ENCODE peak calls at places on chromosomes 16 and 17, in four cellular contexts. N is sigmoid colon, O is stomach, L is transverse colon. K is an unnamed sample.
A peak's percentile ranks its signal among the peaks of the same experiment; 100 is the strongest.

GRCh38 chr16:51392651-51393187 is 241.6 kb upstream of the SALL1 start:
- DNase-seq in N (no peak), O (no peak), L (no peak), K (no peak)

GRCh38 chr17:15479697-15480096 is 12.3 kb upstream of the CDRT4 start:
- DNase-seq in N (peak; percentile 14), O (no peak), L (no peak), K (no peak)

GRCh38 chr16:20315764-20316163 is 11.5 kb downstream of the GP2 start:
- DNase-seq in N (no peak), O (no peak), L (no peak), K (no peak)

GRCh38 chr17:70405492-70406220 is 236.3 kb downstream of the KCNJ2 start:
- DNase-seq in N (no peak), O (no peak), L (no peak), K (no peak)

GRCh38 chr17:18039535-18040286 is 503 bp downstream of the GID4 start:
- DNase-seq in N (peak; percentile 74), O (peak; percentile 56), L (peak; percentile 41), K (peak; percentile 34)

GRCh38 chr17:58100506-58100905 is 17.3 kb downstream of the DYNLL2 start:
- DNase-seq in N (no peak), O (no peak), L (no peak), K (no peak)

GRCh38 chr16:11679250-11679649 is 11.0 kb downstream of the SNN start:
- DNase-seq in N (peak; percentile 80), O (no peak), L (no peak), K (no peak)

GRCh38 chr17:37359682-37360188 is 16.1 kb upstream of the C17orf78 start:
- DNase-seq in N (peak; percentile 67), O (no peak), L (peak; percentile 8), K (no peak)

GRCh38 chr17:49521521-49522185 is 26.6 kb downstream of the NGFR start:
- DNase-seq in N (no peak), O (no peak), L (no peak), K (peak; percentile 3)

GRCh38 chr16:83137326-83137770 is 510.6 kb downstream of the CDH13 start:
- DNase-seq in N (no peak), O (peak; percentile 28), L (peak; percentile 18), K (no peak)

GRCh38 chr16:53872248-53873221 is 168.6 kb downstream of the FTO start:
- DNase-seq in N (no peak), O (no peak), L (no peak), K (no peak)

GRCh38 chr16:51133130-51133529 is 17.9 kb downstream of the SALL1 start:
- DNase-seq in N (no peak), O (no peak), L (no peak), K (no peak)

GRCh38 chr17:2695961-2696760 is 15.4 kb downstream of the CLUH start:
- DNase-seq in N (peak; percentile 68), O (peak; percentile 16), L (peak; percentile 3), K (peak; percentile 22)

GRCh38 chr17:47727704-47728036 is 5.4 kb upstream of the TBX21 start:
- DNase-seq in N (no peak), O (no peak), L (no peak), K (no peak)

GRCh38 chr16:74623214-74623842 is 16.4 kb upstream of the GLG1 start:
- DNase-seq in N (no peak), O (peak; percentile 7), L (no peak), K (no peak)

GRCh38 chr16:10949424-10949970 is 5.1 kb downstream of the CLEC16A start:
- DNase-seq in N (no peak), O (no peak), L (peak; percentile 28), K (no peak)

GRCh38 chr16:75263963-75264445 is 12.6 kb upstream of the BCAR1 start:
- DNase-seq in N (peak; percentile 75), O (no peak), L (peak; percentile 28), K (no peak)

GRCh38 chr16:25012525-25012991 is 2.6 kb downstream of the ARHGAP17 start:
- DNase-seq in N (no peak), O (no peak), L (peak; percentile 59), K (no peak)

GRCh38 chr16:3256146-3256875 is at the start of gene MEFV:
- DNase-seq in N (no peak), O (no peak), L (peak; percentile 9), K (no peak)

GRCh38 chr17:44354582-44355309 is 8.9 kb downstream of the FAM171A2 start:
- DNase-seq in N (no peak), O (no peak), L (peak; percentile 69), K (peak; percentile 70)

GRCh38 chr16:46789499-46790414 is 41.2 kb downstream of the C16orf87 start:
- DNase-seq in N (peak; percentile 82), O (peak; percentile 82), L (peak; percentile 83), K (peak; percentile 66)

GRCh38 chr16:89094252-89094901 is 725 bp downstream of the ACSF3 start:
- DNase-seq in N (no peak), O (no peak), L (peak; percentile 39), K (no peak)

GRCh38 chr16:82152192-82152591 is 17.8 kb downstream of the MPHOSPH6 start:
- DNase-seq in N (no peak), O (no peak), L (no peak), K (no peak)

GRCh38 chr17:69500911-69501429 is 86.5 kb downstream of the MAP2K6 start:
- DNase-seq in N (no peak), O (no peak), L (peak; percentile 27), K (no peak)

GRCh38 chr16:83272201-83272600 is 535.6 kb upstream of the HSBP1 start:
- DNase-seq in N (no peak), O (no peak), L (no peak), K (no peak)

GRCh38 chr16:88383401-88384221 is 852 bp downstream of the ZNF469 start:
- DNase-seq in N (peak; percentile 71), O (peak; percentile 43), L (no peak), K (no peak)

GRCh38 chr17:82489851-82490511 is 29.6 kb upstream of the FOXK2 start:
- DNase-seq in N (no peak), O (no peak), L (no peak), K (no peak)

GRCh38 chr16:77919761-77920415 is 102.5 kb upstream of the CLEC3A start:
- DNase-seq in N (no peak), O (no peak), L (no peak), K (no peak)

GRCh38 chr16:28189237-28189636 is 22.5 kb downstream of the XPO6 start:
- DNase-seq in N (no peak), O (no peak), L (no peak), K (no peak)

GRCh38 chr16:35797811-35798210 is 2338.4 kb downstream of the TP53TG3F start:
- DNase-seq in N (no peak), O (no peak), L (no peak), K (no peak)

GRCh38 chr17:77809814-77810213 is 148.7 kb upstream of the TNRC6C start:
- DNase-seq in N (no peak), O (no peak), L (no peak), K (no peak)

GRCh38 chr17:31061678-31062077 is 33.1 kb upstream of the NF1 start:
- DNase-seq in N (no peak), O (no peak), L (no peak), K (no peak)

GRCh38 chr16:35798885-35799426 is 2339.5 kb downstream of the TP53TG3F start:
- DNase-seq in N (no peak), O (no peak), L (no peak), K (no peak)

GRCh38 chr17:78967782-78968362 is 11.9 kb downstream of the LGALS3BP start:
- DNase-seq in N (no peak), O (no peak), L (no peak), K (no peak)

GRCh38 chr17:64161380-64161779 is 31.4 kb upstream of the ERN1 start:
- DNase-seq in N (no peak), O (no peak), L (no peak), K (no peak)

GRCh38 chr16:81189100-81189664 is 49.3 kb upstream of the BCO1 start:
- DNase-seq in N (peak; percentile 91), O (peak; percentile 69), L (peak; percentile 50), K (no peak)

GRCh38 chr16:50591800-50592771 is 43.9 kb downstream of the NKD1 start:
- DNase-seq in N (peak; percentile 92), O (peak; percentile 37), L (peak; percentile 30), K (no peak)

GRCh38 chr16:74709477-74709877 is 8.8 kb upstream of the MLKL start:
- DNase-seq in N (peak; percentile 85), O (peak; percentile 88), L (peak; percentile 87), K (peak; percentile 59)

DNA sequence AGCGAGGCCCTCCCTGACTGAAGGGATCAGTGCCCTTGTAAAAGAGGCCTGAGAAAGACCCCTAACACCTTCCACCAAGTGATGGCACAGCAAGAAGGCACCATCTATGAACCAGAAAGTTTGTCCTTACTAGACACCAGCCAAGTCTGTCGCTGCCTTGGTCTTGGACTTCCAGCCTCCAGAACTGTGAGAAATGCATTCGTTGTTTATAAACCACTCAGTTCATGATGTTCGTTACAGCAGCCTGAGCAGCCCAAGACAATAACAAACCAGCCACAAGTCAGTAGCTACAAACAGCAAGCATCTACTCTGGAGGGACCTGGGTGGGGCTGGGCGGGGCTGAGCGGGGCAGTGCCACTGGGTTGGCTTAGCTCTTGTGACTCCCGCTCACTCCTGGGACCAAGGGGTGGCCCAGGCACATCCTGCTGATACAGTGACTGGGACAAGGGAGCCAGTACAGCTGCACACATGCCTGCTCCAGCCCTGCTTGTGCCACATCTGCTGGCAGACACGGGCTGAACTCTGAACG is 234.9 kb downstream of the IRF8 start:
- DNase-seq in N (no peak), O (no peak), L (no peak), K (no peak)
- TF ChIP-seq POLR2A in N (no peak), O (no peak), L (no peak), K (no peak)

DNA sequence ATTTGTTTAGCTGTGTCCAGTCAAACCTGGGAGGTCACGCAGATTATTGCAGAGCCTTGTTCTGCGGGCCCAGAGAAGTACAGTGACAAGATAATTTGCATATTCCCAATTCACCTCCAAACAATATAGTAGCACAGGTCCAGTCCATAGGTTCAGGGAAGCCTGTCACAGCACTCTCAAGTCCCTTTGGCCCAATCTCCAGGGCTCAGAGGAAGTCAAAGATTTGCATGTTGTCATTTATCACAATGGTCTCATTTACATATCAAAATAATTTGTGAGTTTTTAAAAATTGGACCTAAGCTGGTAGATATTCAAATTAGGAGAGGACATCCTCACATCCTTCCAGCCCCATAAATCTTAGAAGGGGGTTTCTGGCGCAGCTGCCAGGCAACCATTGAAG is 11.9 kb downstream of the ZBTB4 start:
- DNase-seq in N (no peak), O (no peak), L (no peak), K (no peak)
- TF ChIP-seq POLR2AphosphoS5 in N (no peak), O (no peak), L (no peak), K (no peak)

GRCh38 chr17:4998027-4998665 is 396 bp downstream of the KIF1C start:
- DNase-seq in N (peak; percentile 83), O (peak; percentile 58), L (peak; percentile 23), K (peak; percentile 62)
- TF ChIP-seq POLR2A in N (no peak), O (no peak), L (peak; percentile 5), K (no peak)

DNA sequence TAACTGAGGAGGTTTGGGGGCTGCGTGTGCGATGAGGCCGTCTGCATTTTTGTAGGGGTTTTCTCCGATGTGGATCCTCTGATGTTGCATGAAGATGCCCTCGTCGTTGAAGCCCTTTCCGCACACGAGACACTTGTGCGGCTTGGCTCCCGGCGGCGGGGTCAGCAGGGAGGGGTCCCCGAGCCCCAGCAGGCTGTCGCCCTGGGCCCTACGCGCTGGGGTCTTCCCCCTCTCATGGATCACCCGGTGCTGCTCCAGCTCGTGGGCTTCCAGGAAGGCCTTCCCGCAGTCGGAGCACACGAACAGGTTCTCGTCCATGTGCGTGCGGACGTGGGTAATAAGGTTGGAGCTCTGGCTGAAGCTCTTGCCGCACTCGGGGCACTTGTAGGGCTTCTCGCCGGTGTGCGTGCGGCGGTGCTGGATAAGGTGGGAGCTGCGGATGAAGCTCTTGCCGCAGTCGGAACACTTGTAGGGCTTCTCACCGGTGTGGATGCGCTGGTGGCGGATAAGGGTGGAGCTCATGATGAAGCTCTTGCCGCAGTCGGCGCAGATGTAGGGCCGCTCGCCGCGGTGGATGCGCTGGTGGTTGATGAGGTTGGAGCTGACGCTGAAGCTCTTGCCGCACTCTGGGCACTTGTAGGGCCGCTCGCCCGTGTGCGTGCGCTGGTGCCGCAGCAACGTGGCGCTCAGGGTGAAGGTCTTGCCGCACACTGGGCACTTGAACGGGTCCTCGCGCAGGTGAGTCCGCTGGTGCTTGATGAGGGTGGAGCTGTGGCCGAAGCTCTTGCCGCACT is 4.3 kb downstream of the ZNF629 start:
- DNase-seq in N (no peak), O (no peak), L (no peak), K (no peak)
- TF ChIP-seq POLR2AphosphoS5 in N (no peak), O (no peak), L (no peak), K (no peak)